ENCODE peak calls at places on chromosomes 11 and 22, in seven cellular contexts. S, F, C, T, B, W and A are unnamed samples.
A peak's percentile ranks its signal among the peaks of the same experiment; 100 is the strongest.

GRCh38 chr11:15710593-15711260 is 596.0 kb downstream of the INSC start:
- DNase-seq in S (no peak), F (no peak), C (no peak), T (no peak), B (no peak), W (no peak), A (no peak)

GRCh38 chr22:50485221-50486131 is 1.2 kb upstream of the MIOX start:
- DNase-seq in S (peak; percentile 79), F (no peak), C (no peak), T (no peak), B (no peak), W (no peak), A (peak; percentile 68)

GRCh38 chr11:130633466-130633865 is 185.0 kb downstream of the ADAMTS15 start:
- DNase-seq in S (no peak), F (no peak), C (peak; percentile 44), T (no peak), B (no peak), W (no peak), A (peak; percentile 47)

GRCh38 chr11:107590460-107591097 is 368 bp upstream of the ELMOD1 start:
- DNase-seq in S (no peak), F (no peak), C (no peak), T (no peak), B (no peak), W (no peak), A (no peak)

GRCh38 chr11:101435406-101435805 is 148.4 kb downstream of the TRPC6 start:
- DNase-seq in S (no peak), F (no peak), C (no peak), T (no peak), B (no peak), W (no peak), A (no peak)

GRCh38 chr22:19179472-19180048 is 1.0 kb upstream of the SLC25A1 start:
- DNase-seq in S (peak; percentile 86), F (peak; percentile 57), C (peak; percentile 85), T (peak; percentile 87), B (peak; percentile 89), W (peak; percentile 28), A (peak; percentile 80)

GRCh38 chr11:1122356-1123002 is 35.3 kb upstream of the MUC5AC start:
- DNase-seq in S (no peak), F (no peak), C (no peak), T (peak; percentile 38), B (no peak), W (no peak), A (no peak)

GRCh38 chr11:65003282-65003681 is 6.5 kb upstream of the BATF2 start:
- DNase-seq in S (no peak), F (no peak), C (peak; percentile 45), T (no peak), B (peak; percentile 63), W (no peak), A (no peak)

GRCh38 chr22:21014202-21015050 is 539 bp upstream of the P2RX6 start:
- DNase-seq in S (peak; percentile 99), F (peak; percentile 62), C (peak; percentile 82), T (peak; percentile 96), B (peak; percentile 93), W (peak; percentile 43), A (peak; percentile 35)

GRCh38 chr22:35154937-35155387 is 89.0 kb downstream of the ISX start:
- DNase-seq in S (peak; percentile 78), F (peak; percentile 15), C (peak; percentile 44), T (peak; percentile 63), B (peak; percentile 53), W (no peak), A (peak; percentile 68)

GRCh38 chr22:23240639-23241389 is 60.5 kb downstream of the BCR start:
- DNase-seq in S (no peak), F (no peak), C (no peak), T (peak; percentile 57), B (peak; percentile 41), W (no peak), A (peak; percentile 64)
- TF ChIP-seq CTCF in S (peak; percentile 48), F (no peak), C (peak; percentile 23), T (peak; percentile 39), B (peak; percentile 44), W (peak; percentile 32), A (peak; percentile 42)

GRCh38 chr22:45911601-45912271 is 65.2 kb downstream of the WNT7B start:
- DNase-seq in S (no peak), F (peak; percentile 79), C (peak; percentile 45), T (no peak), B (peak; percentile 17), W (no peak), A (peak; percentile 95)
- TF ChIP-seq CTCF in S (no peak), F (no peak), C (no peak), T (no peak), B (no peak), W (no peak), A (no peak)

DNA sequence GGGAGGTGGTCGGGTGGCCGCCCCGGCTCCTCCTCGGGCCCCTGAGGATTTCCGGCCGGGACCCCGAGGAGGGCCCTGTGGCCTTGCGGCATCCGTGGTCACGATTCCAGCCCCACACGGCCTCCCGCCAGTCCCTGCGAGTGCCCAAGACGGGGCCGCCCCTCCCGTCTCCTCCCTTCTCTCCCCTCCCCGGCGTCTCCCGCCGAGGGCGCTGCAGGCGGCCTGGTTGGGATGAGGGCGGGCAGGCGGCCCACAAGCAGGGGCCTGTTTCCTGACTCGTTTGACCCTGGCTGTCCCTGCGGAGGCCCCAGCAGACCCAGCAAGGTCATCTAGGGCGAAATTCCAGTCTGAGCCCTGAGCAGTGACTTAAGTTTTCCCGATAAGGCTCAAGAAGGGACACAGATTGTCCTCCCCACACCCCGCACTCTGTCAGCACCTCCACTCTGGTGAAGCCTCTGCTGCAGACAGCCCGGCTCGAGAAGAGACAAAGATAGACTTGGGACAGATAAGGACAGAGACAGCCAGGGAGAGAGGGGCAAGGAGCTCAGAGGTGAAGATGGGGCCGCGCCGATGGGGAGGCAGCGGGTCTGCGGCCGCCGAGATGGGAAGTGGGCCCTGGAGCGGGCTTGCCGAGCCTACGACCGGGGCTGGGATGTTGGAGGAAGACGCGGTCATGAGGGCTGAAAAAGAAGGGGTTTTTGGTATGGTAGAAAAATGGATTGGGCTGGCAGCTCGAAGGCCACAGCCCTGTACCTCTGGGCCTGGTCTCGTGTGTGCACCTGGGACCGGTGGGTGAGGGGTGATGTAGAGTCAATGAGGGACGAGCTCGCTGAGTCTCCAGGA is 95.0 kb downstream of the SWAP70 start:
- DNase-seq in S (peak; percentile 66), F (peak; percentile 80), C (peak; percentile 76), T (peak; percentile 92), B (peak; percentile 67), W (no peak), A (peak; percentile 74)
- TF ChIP-seq CTCF in S (peak; percentile 6), F (no peak), C (peak; percentile 25), T (no peak), B (peak; percentile 17), W (peak; percentile 19), A (no peak)

DNA sequence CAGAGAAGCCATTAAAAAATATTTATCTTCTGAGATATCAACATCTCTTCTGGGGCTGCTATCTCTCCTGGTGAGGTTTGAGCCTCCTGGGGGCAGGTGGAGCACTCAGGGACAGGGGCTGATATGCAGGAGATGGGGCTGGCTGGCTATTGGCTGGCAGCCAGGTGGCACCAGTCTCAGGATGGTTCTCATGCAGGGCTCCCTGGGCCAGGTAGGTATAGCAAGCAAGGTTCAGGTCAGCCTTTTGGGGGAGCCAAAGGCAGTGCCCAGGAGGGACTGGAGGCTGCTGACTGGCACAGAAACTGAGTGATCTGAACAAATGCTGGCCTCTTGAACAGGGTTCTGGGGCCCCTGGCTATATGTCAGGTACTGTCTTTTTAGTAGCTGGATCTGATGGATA is 29.7 kb upstream of the EMSY start:
- DNase-seq in S (peak; percentile 19), F (no peak), C (no peak), T (no peak), B (no peak), W (no peak), A (no peak)
- TF ChIP-seq CTCF in S (no peak), F (no peak), C (no peak), T (no peak), B (no peak), W (no peak), A (no peak)